ENCODE peak calls at places on chromosomes 7 and 10, in six cellular contexts. One of them, this sample, is unnamed.

GRCh38 chr10:30366351-30366750 is 17.3 kb upstream of the MTPAP start:
- DNase-seq in OCI-LY7: no peak
- DNase-seq in Calu3: no peak
- DNase-seq in cardiac fibroblast: no peak
- DNase-seq in HFF-Myc: no peak
- DNase-seq in GM20000: no peak
- DNase-seq in this sample: no peak

GRCh38 chr7:83271212-83272099 is 108.8 kb upstream of the PCLO start:
- DNase-seq in cardiac fibroblast: peak
- DNase-seq in OCI-LY7: peak
- DNase-seq in GM20000: no peak
- DNase-seq in Calu3: no peak
- DNase-seq in HFF-Myc: no peak
- DNase-seq in this sample: no peak

GRCh38 chr10:50508315-50509051 is 115.3 kb downstream of the SGMS1 start:
- DNase-seq in HFF-Myc: no peak
- DNase-seq in OCI-LY7: no peak
- DNase-seq in GM20000: peak
- DNase-seq in cardiac fibroblast: no peak
- DNase-seq in Calu3: peak
- DNase-seq in this sample: peak

GRCh38 chr7:152142976-152143665 is 117.6 kb downstream of the GALNT11 start:
- DNase-seq in HFF-Myc: no peak
- DNase-seq in GM20000: no peak
- DNase-seq in cardiac fibroblast: no peak
- DNase-seq in Calu3: no peak
- DNase-seq in OCI-LY7: no peak
- DNase-seq in this sample: no peak

GRCh38 chr7:73901231-73901822 is 40.4 kb downstream of the TMEM270 start:
- DNase-seq in OCI-LY7: no peak
- DNase-seq in GM20000: no peak
- DNase-seq in Calu3: no peak
- DNase-seq in HFF-Myc: no peak
- DNase-seq in cardiac fibroblast: no peak
- DNase-seq in this sample: no peak

GRCh38 chr10:636769-637168 is 52.7 kb downstream of the DIP2C start:
- DNase-seq in cardiac fibroblast: no peak
- DNase-seq in HFF-Myc: no peak
- DNase-seq in Calu3: no peak
- DNase-seq in OCI-LY7: no peak
- DNase-seq in GM20000: no peak
- DNase-seq in this sample: no peak

GRCh38 chr10:4241724-4242345 is 456.8 kb upstream of the KLF6 start:
- DNase-seq in cardiac fibroblast: peak
- DNase-seq in Calu3: peak
- DNase-seq in HFF-Myc: peak
- DNase-seq in GM20000: no peak
- DNase-seq in OCI-LY7: no peak
- DNase-seq in this sample: no peak

GRCh38 chr7:56083150-56083785 is 9.5 kb downstream of the PHKG1 start:
- DNase-seq in Calu3: no peak
- DNase-seq in cardiac fibroblast: no peak
- DNase-seq in GM20000: no peak
- DNase-seq in HFF-Myc: no peak
- DNase-seq in OCI-LY7: no peak
- DNase-seq in this sample: no peak

GRCh38 chr10:17923728-17924127 is 28.0 kb upstream of the SLC39A12 start:
- DNase-seq in HFF-Myc: peak
- DNase-seq in OCI-LY7: no peak
- DNase-seq in Calu3: peak
- DNase-seq in GM20000: no peak
- DNase-seq in cardiac fibroblast: peak
- DNase-seq in this sample: no peak

GRCh38 chr10:129404091-129404490 is 63.0 kb upstream of the MGMT start:
- DNase-seq in GM20000: no peak
- DNase-seq in OCI-LY7: no peak
- DNase-seq in Calu3: no peak
- DNase-seq in HFF-Myc: no peak
- DNase-seq in cardiac fibroblast: no peak
- DNase-seq in this sample: no peak

GRCh38 chr10:69048103-69048502 is 39.8 kb upstream of the SRGN start:
- DNase-seq in cardiac fibroblast: peak
- DNase-seq in GM20000: no peak
- DNase-seq in Calu3: no peak
- DNase-seq in OCI-LY7: no peak
- DNase-seq in HFF-Myc: no peak
- DNase-seq in this sample: no peak

GRCh38 chr10:59036311-59037017 is 140.0 kb upstream of the PHYHIPL start:
- DNase-seq in GM20000: peak
- DNase-seq in HFF-Myc: no peak
- DNase-seq in Calu3: no peak
- DNase-seq in OCI-LY7: no peak
- DNase-seq in cardiac fibroblast: no peak
- DNase-seq in this sample: peak

GRCh38 chr7:74633451-74633921 is 24.0 kb upstream of the GTF2I start:
- DNase-seq in GM20000: no peak
- DNase-seq in cardiac fibroblast: no peak
- DNase-seq in HFF-Myc: no peak
- DNase-seq in Calu3: peak
- DNase-seq in OCI-LY7: no peak
- DNase-seq in this sample: peak

GRCh38 chr7:83936056-83936703 is 258.4 kb downstream of the SEMA3A start:
- DNase-seq in OCI-LY7: peak
- DNase-seq in GM20000: peak
- DNase-seq in HFF-Myc: peak
- DNase-seq in cardiac fibroblast: peak
- DNase-seq in Calu3: peak
- DNase-seq in this sample: peak

GRCh38 chr10:3852147-3852904 is 67.3 kb upstream of the KLF6 start:
- DNase-seq in GM20000: peak
- DNase-seq in HFF-Myc: peak
- DNase-seq in Calu3: peak
- DNase-seq in cardiac fibroblast: peak
- DNase-seq in OCI-LY7: no peak
- DNase-seq in this sample: peak

GRCh38 chr7:26696161-26696560 is 168.2 kb downstream of the SKAP2 start:
- DNase-seq in GM20000: no peak
- DNase-seq in cardiac fibroblast: no peak
- DNase-seq in Calu3: no peak
- DNase-seq in HFF-Myc: no peak
- DNase-seq in OCI-LY7: no peak
- DNase-seq in this sample: no peak

GRCh38 chr10:110303681-110304080 is 1.0 kb downstream of the SMNDC1 start:
- DNase-seq in HFF-Myc: no peak
- DNase-seq in GM20000: no peak
- DNase-seq in OCI-LY7: no peak
- DNase-seq in cardiac fibroblast: no peak
- DNase-seq in Calu3: no peak
- DNase-seq in this sample: no peak

GRCh38 chr10:128178319-128178937 is 52.2 kb upstream of the MKI67 start:
- DNase-seq in cardiac fibroblast: peak
- DNase-seq in HFF-Myc: no peak
- DNase-seq in Calu3: peak
- DNase-seq in GM20000: peak
- DNase-seq in OCI-LY7: peak
- DNase-seq in this sample: peak
- TF ChIP-seq CTCF in cardiac fibroblast: peak
- TF ChIP-seq CTCF in HFF-Myc: peak
- TF ChIP-seq CTCF in Calu3: no peak
- TF ChIP-seq CTCF in GM20000: peak
- TF ChIP-seq CTCF in OCI-LY7: peak
- TF ChIP-seq CTCF in this sample: peak

GRCh38 chr7:106891545-106892410 is 26.7 kb downstream of the PIK3CG start:
- DNase-seq in Calu3: no peak
- DNase-seq in HFF-Myc: no peak
- DNase-seq in GM20000: no peak
- DNase-seq in OCI-LY7: no peak
- DNase-seq in cardiac fibroblast: no peak
- DNase-seq in this sample: no peak
- TF ChIP-seq CTCF in Calu3: no peak
- TF ChIP-seq CTCF in HFF-Myc: no peak
- TF ChIP-seq CTCF in GM20000: no peak
- TF ChIP-seq CTCF in OCI-LY7: peak
- TF ChIP-seq CTCF in cardiac fibroblast: no peak
- TF ChIP-seq CTCF in this sample: no peak

GRCh38 chr10:74151057-74151878 is at the start of gene ADK:
- DNase-seq in HFF-Myc: peak
- DNase-seq in OCI-LY7: peak
- DNase-seq in cardiac fibroblast: peak
- DNase-seq in Calu3: peak
- DNase-seq in GM20000: peak
- DNase-seq in this sample: peak
- TF ChIP-seq CTCF in HFF-Myc: peak
- TF ChIP-seq CTCF in OCI-LY7: peak
- TF ChIP-seq CTCF in cardiac fibroblast: peak
- TF ChIP-seq CTCF in Calu3: no peak
- TF ChIP-seq CTCF in GM20000: peak
- TF ChIP-seq CTCF in this sample: peak

GRCh38 chr7:157896774-157897555 is 560.2 kb downstream of the DNAJB6 start:
- DNase-seq in cardiac fibroblast: no peak
- DNase-seq in Calu3: no peak
- DNase-seq in HFF-Myc: no peak
- DNase-seq in OCI-LY7: no peak
- DNase-seq in GM20000: no peak
- DNase-seq in this sample: no peak
- TF ChIP-seq CTCF in cardiac fibroblast: no peak
- TF ChIP-seq CTCF in Calu3: no peak
- TF ChIP-seq CTCF in HFF-Myc: no peak
- TF ChIP-seq CTCF in OCI-LY7: no peak
- TF ChIP-seq CTCF in GM20000: no peak
- TF ChIP-seq CTCF in this sample: no peak

GRCh38 chr7:123070702-123071286 is 75.3 kb upstream of the TAS2R16 start:
- DNase-seq in GM20000: peak
- DNase-seq in HFF-Myc: no peak
- DNase-seq in Calu3: peak
- DNase-seq in cardiac fibroblast: peak
- DNase-seq in OCI-LY7: peak
- DNase-seq in this sample: peak
- TF ChIP-seq CTCF in GM20000: peak
- TF ChIP-seq CTCF in HFF-Myc: no peak
- TF ChIP-seq CTCF in Calu3: no peak
- TF ChIP-seq CTCF in cardiac fibroblast: peak
- TF ChIP-seq CTCF in OCI-LY7: peak
- TF ChIP-seq CTCF in this sample: peak

GRCh38 chr7:122290476-122290875 is 14.1 kb downstream of the FEZF1 start:
- DNase-seq in Calu3: no peak
- DNase-seq in HFF-Myc: no peak
- DNase-seq in cardiac fibroblast: no peak
- DNase-seq in GM20000: no peak
- DNase-seq in OCI-LY7: no peak
- DNase-seq in this sample: no peak
- TF ChIP-seq CTCF in Calu3: no peak
- TF ChIP-seq CTCF in HFF-Myc: no peak
- TF ChIP-seq CTCF in cardiac fibroblast: no peak
- TF ChIP-seq CTCF in GM20000: no peak
- TF ChIP-seq CTCF in OCI-LY7: no peak
- TF ChIP-seq CTCF in this sample: no peak

GRCh38 chr7:42722726-42723125 is 189.1 kb downstream of the C7orf25 start:
- DNase-seq in HFF-Myc: no peak
- DNase-seq in Calu3: no peak
- DNase-seq in cardiac fibroblast: no peak
- DNase-seq in OCI-LY7: no peak
- DNase-seq in GM20000: no peak
- DNase-seq in this sample: no peak
- TF ChIP-seq CTCF in HFF-Myc: no peak
- TF ChIP-seq CTCF in Calu3: no peak
- TF ChIP-seq CTCF in cardiac fibroblast: no peak
- TF ChIP-seq CTCF in OCI-LY7: no peak
- TF ChIP-seq CTCF in GM20000: no peak
- TF ChIP-seq CTCF in this sample: no peak

GRCh38 chr7:148288592-148289151 is 301.9 kb upstream of the C7orf33 start:
- DNase-seq in GM20000: no peak
- DNase-seq in HFF-Myc: no peak
- DNase-seq in cardiac fibroblast: no peak
- DNase-seq in OCI-LY7: no peak
- DNase-seq in Calu3: no peak
- DNase-seq in this sample: no peak

GRCh38 chr7:148289630-148290029 is 300.9 kb upstream of the C7orf33 start:
- DNase-seq in OCI-LY7: no peak
- DNase-seq in cardiac fibroblast: no peak
- DNase-seq in HFF-Myc: no peak
- DNase-seq in Calu3: no peak
- DNase-seq in GM20000: peak
- DNase-seq in this sample: peak

GRCh38 chr7:148290451-148291005 is 300.0 kb upstream of the C7orf33 start:
- DNase-seq in HFF-Myc: no peak
- DNase-seq in GM20000: no peak
- DNase-seq in Calu3: no peak
- DNase-seq in cardiac fibroblast: no peak
- DNase-seq in OCI-LY7: no peak
- DNase-seq in this sample: no peak

GRCh38 chr7:148287538-148287937 is 303.0 kb upstream of the C7orf33 start:
- DNase-seq in GM20000: no peak
- DNase-seq in Calu3: no peak
- DNase-seq in OCI-LY7: no peak
- DNase-seq in cardiac fibroblast: no peak
- DNase-seq in HFF-Myc: no peak
- DNase-seq in this sample: no peak

DNA sequence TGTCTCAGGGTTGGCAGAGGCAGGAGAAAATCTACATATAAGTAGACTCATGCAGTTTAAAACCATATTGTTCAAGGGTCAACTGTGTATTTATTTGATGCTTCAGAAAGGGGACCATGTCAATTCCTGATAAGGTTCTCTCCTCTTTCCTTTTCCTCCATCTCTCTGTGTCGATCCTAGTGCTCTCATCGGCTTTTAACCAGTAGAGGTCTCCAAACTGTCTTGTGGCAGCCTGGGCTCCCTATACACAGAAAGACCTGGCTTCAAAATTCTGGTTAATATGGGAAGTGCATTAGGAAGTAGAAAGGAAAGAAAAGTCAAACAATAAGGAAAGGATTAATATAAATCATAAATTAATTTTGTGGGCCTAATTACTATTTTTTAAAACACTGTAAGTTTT is 304.4 kb upstream of the C7orf33 start:
- DNase-seq in GM20000: no peak
- DNase-seq in HFF-Myc: no peak
- DNase-seq in OCI-LY7: peak
- DNase-seq in cardiac fibroblast: peak
- DNase-seq in Calu3: peak
- DNase-seq in this sample: no peak
- TF ChIP-seq CTCF in GM20000: no peak
- TF ChIP-seq CTCF in HFF-Myc: no peak
- TF ChIP-seq CTCF in OCI-LY7: peak
- TF ChIP-seq CTCF in cardiac fibroblast: no peak
- TF ChIP-seq CTCF in Calu3: no peak
- TF ChIP-seq CTCF in this sample: peak

This sample was measured in GM10248.